ENCODE peak calls at places on chromosome 2, in seven cellular contexts. D is A549, L is fibroblast of mammary gland, I is body of pancreas, N is WERI-Rb-1, O is HL-60, A is left lung. K is an unnamed sample.

GRCh38 chr2:5695641-5696350 is 3.6 kb downstream of the SOX11 start:
- DNase-seq in D (no peak), L (no peak), I (no peak), N (peak; percentile 43), O (no peak), A (peak; percentile 72), K (peak; percentile 31)

GRCh38 chr2:68565858-68566257 is 77.5 kb upstream of the PROKR1 start:
- DNase-seq in D (peak; percentile 53), L (peak; percentile 42), I (no peak), N (no peak), O (no peak), A (no peak), K (no peak)

GRCh38 chr2:7333970-7334493 is 416.8 kb downstream of the RNF144A start:
- DNase-seq in D (no peak), L (no peak), I (no peak), N (no peak), O (no peak), A (no peak), K (no peak)

GRCh38 chr2:172333626-172334330 is 93.6 kb upstream of the ITGA6 start:
- DNase-seq in D (no peak), L (no peak), I (no peak), N (no peak), O (no peak), A (no peak), K (no peak)

GRCh38 chr2:166764216-166764615 is 124.1 kb upstream of the XIRP2 start:
- DNase-seq in D (no peak), L (no peak), I (no peak), N (no peak), O (no peak), A (no peak), K (no peak)

GRCh38 chr2:64636105-64636873 is 17.4 kb downstream of the SERTAD2 start:
- DNase-seq in D (no peak), L (no peak), I (no peak), N (peak; percentile 67), O (peak; percentile 92), A (peak; percentile 81), K (peak; percentile 21)

GRCh38 chr2:208031608-208032019 is 6.3 kb upstream of the PLEKHM3 start:
- DNase-seq in D (peak; percentile 34), L (no peak), I (no peak), N (no peak), O (peak; percentile 83), A (no peak), K (peak; percentile 87)

GRCh38 chr2:40316631-40317030 is 135.3 kb downstream of the SLC8A1 start:
- DNase-seq in D (no peak), L (no peak), I (no peak), N (no peak), O (no peak), A (no peak), K (no peak)

GRCh38 chr2:26316845-26317244 is 29.1 kb upstream of the SELENOI start:
- DNase-seq in D (no peak), L (no peak), I (no peak), N (no peak), O (no peak), A (no peak), K (no peak)

GRCh38 chr2:26317377-26318105 is 28.4 kb upstream of the SELENOI start:
- DNase-seq in D (no peak), L (no peak), I (no peak), N (no peak), O (no peak), A (no peak), K (no peak)

GRCh38 chr2:26314243-26314642 is 31.7 kb upstream of the SELENOI start:
- DNase-seq in D (no peak), L (no peak), I (no peak), N (peak; percentile 68), O (no peak), A (no peak), K (no peak)

GRCh38 chr2:26313446-26313845 is 32.5 kb upstream of the SELENOI start:
- DNase-seq in D (no peak), L (no peak), I (no peak), N (no peak), O (no peak), A (no peak), K (no peak)

DNA sequence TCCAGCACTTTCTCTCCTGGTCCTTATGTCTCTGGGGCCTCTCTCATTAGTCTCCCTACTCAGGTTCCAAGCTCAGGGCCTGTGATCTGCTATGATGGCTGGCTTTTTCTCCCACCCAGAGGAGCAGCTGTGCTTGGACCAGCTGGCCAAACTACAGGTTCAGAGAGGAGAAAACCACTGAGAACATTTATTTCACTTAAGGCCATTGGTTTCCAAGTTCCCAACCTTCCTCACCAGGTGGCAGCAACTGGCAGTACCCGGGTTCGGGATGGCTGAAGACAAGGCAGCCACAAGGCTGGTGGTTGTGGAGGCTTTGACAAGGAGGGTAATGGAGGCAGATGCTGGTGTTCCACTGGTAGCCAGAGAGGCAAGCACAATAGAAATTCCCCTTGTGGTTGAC is 29.9 kb upstream of the SELENOI start:
- DNase-seq in D (peak; percentile 64), L (no peak), I (no peak), N (peak; percentile 40), O (peak; percentile 69), A (no peak), K (peak; percentile 15)
- TF ChIP-seq CTCF in D (peak; percentile 44), L (no peak), I (peak; percentile 20), N (peak; percentile 45), O (peak; percentile 11), A (no peak), K (peak; percentile 26)

GRCh38 chr2:79846878-79847277 is 334.0 kb downstream of the CTNNA2 start:
- DNase-seq in D (no peak), L (no peak), I (no peak), N (no peak), O (no peak), A (no peak), K (no peak)

GRCh38 chr2:79855264-79856006 is 342.6 kb downstream of the CTNNA2 start:
- DNase-seq in D (peak; percentile 20), L (peak; percentile 7), I (peak; percentile 31), N (peak; percentile 48), O (no peak), A (no peak), K (peak; percentile 12)

GRCh38 chr2:79849241-79849640 is 336.4 kb downstream of the CTNNA2 start:
- DNase-seq in D (no peak), L (no peak), I (no peak), N (no peak), O (no peak), A (no peak), K (no peak)

GRCh38 chr2:79850912-79851311 is 338.1 kb downstream of the CTNNA2 start:
- DNase-seq in D (no peak), L (no peak), I (no peak), N (no peak), O (no peak), A (no peak), K (no peak)

GRCh38 chr2:79849949-79850348 is 337.1 kb downstream of the CTNNA2 start:
- DNase-seq in D (no peak), L (no peak), I (no peak), N (no peak), O (no peak), A (no peak), K (no peak)
- H3K4me3 ChIP-seq in D (no peak overlapping the region), L (no peak overlapping the region), I (no peak overlapping the region), N (no peak overlapping the region), O (no peak overlapping the region), A (no peak overlapping the region), K (no peak overlapping the region)

GRCh38 chr2:181468313-181468712 is 11.1 kb downstream of the ITGA4 start:
- DNase-seq in D (no peak), L (no peak), I (no peak), N (no peak), O (no peak), A (no peak), K (no peak)

GRCh38 chr2:181468857-181469256 is 11.7 kb downstream of the ITGA4 start:
- DNase-seq in D (no peak), L (no peak), I (no peak), N (no peak), O (no peak), A (no peak), K (no peak)

GRCh38 chr2:181463573-181463972 is 6.4 kb downstream of the ITGA4 start:
- DNase-seq in D (no peak), L (no peak), I (no peak), N (no peak), O (no peak), A (no peak), K (no peak)

GRCh38 chr2:181465686-181466375 is 8.6 kb downstream of the ITGA4 start:
- DNase-seq in D (no peak), L (peak; percentile 94), I (no peak), N (no peak), O (no peak), A (no peak), K (peak; percentile 95)

DNA sequence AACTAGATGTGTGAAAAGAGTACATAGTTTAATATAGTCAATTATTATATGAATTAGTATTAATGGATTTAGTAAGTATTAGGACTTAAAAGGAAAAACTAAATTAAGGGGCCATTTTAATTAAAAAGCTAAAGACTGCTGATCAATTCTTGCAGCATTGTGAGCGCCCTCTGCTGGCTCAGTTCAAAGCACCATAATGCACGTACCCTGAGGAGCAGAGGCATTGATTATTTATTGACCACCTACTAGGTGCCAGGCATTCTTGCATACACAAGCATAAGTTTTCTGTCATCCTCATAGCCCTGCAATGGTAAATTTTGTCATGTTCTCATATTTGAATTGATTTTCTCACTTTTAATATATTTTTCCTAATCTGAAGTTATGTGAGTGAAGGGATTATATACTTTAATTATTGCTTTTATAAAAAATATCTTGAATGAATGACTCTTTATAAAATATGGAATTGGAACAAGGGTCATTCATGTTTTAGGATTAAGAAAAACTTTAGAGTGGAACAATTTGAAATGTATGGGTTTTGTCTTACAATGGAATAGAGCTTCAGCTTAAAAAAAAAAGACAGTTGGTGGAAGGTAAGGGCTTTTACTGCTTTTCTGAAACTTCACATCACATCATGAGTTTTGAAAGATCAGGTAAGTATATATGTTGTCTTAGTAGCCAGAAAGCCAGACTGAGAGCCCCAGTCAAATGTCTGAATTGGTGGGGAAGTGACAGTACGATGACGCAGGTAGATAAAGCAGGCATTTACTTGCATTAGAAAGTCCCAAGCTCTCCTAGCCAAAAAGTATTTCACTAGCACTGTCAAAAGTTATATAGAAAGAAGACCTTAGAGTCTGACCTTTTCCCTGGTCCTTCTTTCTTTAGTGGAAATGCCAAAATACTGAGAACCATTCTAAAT is 9.7 kb downstream of the ITGA4 start:
- DNase-seq in D (peak; percentile 51), L (peak; percentile 73), I (peak; percentile 55), N (peak; percentile 66), O (peak; percentile 60), A (peak; percentile 51), K (peak; percentile 61)
- TF ChIP-seq CTCF in D (peak; percentile 79), L (peak; percentile 90), I (peak; percentile 56), N (peak; percentile 66), O (peak; percentile 63), A (peak; percentile 77), K (peak; percentile 84)

DNA sequence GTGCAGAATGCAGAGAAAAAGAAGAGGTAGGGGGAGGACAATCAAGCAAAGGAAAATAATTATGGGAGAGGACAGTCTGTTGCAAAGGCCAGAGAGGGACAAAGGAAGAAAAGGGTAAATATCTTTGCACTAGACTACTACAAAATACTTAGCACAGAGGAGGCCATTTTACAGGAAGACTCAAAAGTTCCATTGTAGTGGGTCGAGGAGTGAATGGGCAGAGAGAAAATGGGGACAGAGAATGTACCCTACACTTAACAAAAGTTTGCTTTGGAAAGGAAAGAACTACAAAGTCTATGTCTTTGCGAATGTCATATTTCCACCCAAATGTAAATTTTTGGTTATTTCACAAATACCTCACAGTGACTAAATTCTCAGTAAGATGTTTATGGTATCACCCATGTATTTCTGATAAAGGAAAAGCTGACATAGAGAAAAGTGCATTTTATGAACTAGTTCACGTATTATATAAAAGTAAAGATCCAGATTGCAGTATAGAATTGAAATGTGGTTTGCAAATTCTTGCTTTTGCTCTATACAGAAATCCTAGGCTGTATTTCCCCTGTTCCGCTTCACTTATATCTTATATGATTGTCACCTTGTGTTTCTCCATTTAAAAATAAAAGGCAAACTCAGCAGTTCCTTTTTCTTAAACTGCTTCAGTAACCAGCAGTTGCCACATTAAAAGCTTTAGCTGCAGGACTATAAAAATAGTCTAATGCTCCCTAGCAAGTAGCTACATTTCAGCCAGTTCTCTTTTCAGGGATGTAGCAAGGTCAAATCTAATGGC is 79.6 kb upstream of the CYTIP start:
- DNase-seq in D (no peak), L (no peak), I (no peak), N (no peak), O (no peak), A (no peak), K (no peak)
- H3K4me3 ChIP-seq in D (no peak overlapping the region), L (no peak overlapping the region), I (no peak overlapping the region), N (no peak overlapping the region), O (no peak overlapping the region), A (no peak overlapping the region), K (no peak overlapping the region)

K was measured in AG10803.